ENCODE peak calls at places on chromosome 17, in four cellular contexts. J is WTC11, V is K562, T is HepG2. X is an unnamed sample.

GRCh38 chr17:7307686-7308624 is 527 bp downstream of the EIF5A start:
- DNase-seq in J (peak; percentile 50), V (peak; percentile 65), T (no peak), X (no peak)

GRCh38 chr17:15264542-15264941 is 584 bp downstream of the PMP22 start:
- DNase-seq in J (no peak), V (no peak), T (no peak), X (no peak)

GRCh38 chr17:48630009-48630924 is 4.1 kb upstream of the HOXB9 start:
- DNase-seq in J (no peak), V (no peak), T (no peak), X (no peak)

GRCh38 chr17:28901866-28902818 is 737 bp downstream of the DHRS13 start:
- DNase-seq in J (no peak), V (peak; percentile 75), T (no peak), X (peak; percentile 35)

GRCh38 chr17:74296548-74296936 is 22.5 kb downstream of the DNAI2 start:
- DNase-seq in J (peak; percentile 56), V (peak; percentile 83), T (peak; percentile 65), X (peak; percentile 56)

GRCh38 chr17:29565643-29566472 is 979 bp downstream of the ABHD15 start:
- DNase-seq in J (peak; percentile 76), V (no peak), T (peak; percentile 25), X (no peak)

GRCh38 chr17:73988110-73988509 is 215.4 kb upstream of the RPL38 start:
- DNase-seq in J (no peak), V (no peak), T (no peak), X (no peak)

GRCh38 chr17:77465358-77466041 is 324.7 kb downstream of the SEC14L1 start:
- DNase-seq in J (no peak), V (no peak), T (no peak), X (no peak)

GRCh38 chr17:869067-869466 is 86.9 kb downstream of the MRM3 start:
- DNase-seq in J (no peak), V (no peak), T (no peak), X (no peak)

GRCh38 chr17:1970843-1971384 is 54.2 kb downstream of the RTN4RL1 start:
- DNase-seq in J (no peak), V (no peak), T (no peak), X (no peak)

GRCh38 chr17:55518549-55518948 is 7.3 kb upstream of the SMIM36 start:
- DNase-seq in J (no peak), V (no peak), T (no peak), X (no peak)

GRCh38 chr17:16900288-16900882 is 71.5 kb downstream of the TNFRSF13B start:
- DNase-seq in J (no peak), V (no peak), T (no peak), X (no peak)

GRCh38 chr17:39393732-39394131 is 7.7 kb downstream of the FBXL20 start:
- DNase-seq in J (no peak), V (no peak), T (no peak), X (no peak)

GRCh38 chr17:77128895-77129567 is 11.7 kb upstream of the SEC14L1 start:
- DNase-seq in J (no peak), V (no peak), T (no peak), X (no peak)

GRCh38 chr17:75764711-75765421 is at the start of gene GALK1:
- DNase-seq in J (peak; percentile 67), V (peak; percentile 91), T (peak; percentile 59), X (peak; percentile 83)

GRCh38 chr17:42023524-42024349 is 3.8 kb downstream of the NKIRAS2 start:
- DNase-seq in J (no peak), V (no peak), T (no peak), X (no peak)

GRCh38 chr17:17540278-17540906 is 44.2 kb upstream of the RASD1 start:
- DNase-seq in J (peak; percentile 31), V (no peak), T (no peak), X (no peak)

GRCh38 chr17:40450175-40450574 is 6.9 kb downstream of the IGFBP4 start:
- DNase-seq in J (peak; percentile 78), V (peak; percentile 77), T (peak; percentile 54), X (peak; percentile 27)

GRCh38 chr17:75041656-75042280 is 5.0 kb downstream of the ATP5PD start:
- DNase-seq in J (no peak), V (no peak), T (no peak), X (no peak)

GRCh38 chr17:82314012-82314720 is 3.2 kb downstream of the CD7 start:
- DNase-seq in J (no peak), V (no peak), T (no peak), X (no peak)

GRCh38 chr17:74815671-74816370 is 39.7 kb upstream of the NAT9 start:
- DNase-seq in J (peak; percentile 72), V (peak; percentile 33), T (no peak), X (peak; percentile 54)

GRCh38 chr17:66275651-66276050 is 26.8 kb upstream of the PRKCA start:
- DNase-seq in J (no peak), V (no peak), T (peak; percentile 80), X (no peak)

GRCh38 chr17:55540414-55541091 is 29.3 kb upstream of the SMIM36 start:
- DNase-seq in J (no peak), V (no peak), T (no peak), X (no peak)

GRCh38 chr17:76036497-76037380 is 9.6 kb upstream of the EVPL start:
- DNase-seq in J (no peak), V (no peak), T (no peak), X (no peak)

GRCh38 chr17:32519769-32520701 is 33.2 kb downstream of the CDK5R1 start:
- DNase-seq in J (no peak), V (no peak), T (peak; percentile 25), X (no peak)

GRCh38 chr17:77404812-77405581 is 264.2 kb downstream of the SEC14L1 start:
- DNase-seq in J (no peak), V (no peak), T (no peak), X (no peak)

GRCh38 chr17:63337579-63337978 is 108.5 kb downstream of the CYB561 start:
- DNase-seq in J (no peak), V (no peak), T (no peak), X (no peak)

GRCh38 chr17:46984341-46984740 is 5.3 kb upstream of the RPRML start:
- DNase-seq in J (no peak), V (no peak), T (no peak), X (no peak)

GRCh38 chr17:2406903-2407790 is 6.3 kb upstream of the MNT start:
- DNase-seq in J (no peak), V (no peak), T (no peak), X (no peak)

GRCh38 chr17:19386276-19386863 is 620 bp downstream of the MFAP4 start:
- DNase-seq in J (no peak), V (no peak), T (no peak), X (no peak)

GRCh38 chr17:16449121-16449570 is 33.8 kb downstream of the TRPV2 start:
- DNase-seq in J (no peak), V (no peak), T (no peak), X (no peak)

DNA sequence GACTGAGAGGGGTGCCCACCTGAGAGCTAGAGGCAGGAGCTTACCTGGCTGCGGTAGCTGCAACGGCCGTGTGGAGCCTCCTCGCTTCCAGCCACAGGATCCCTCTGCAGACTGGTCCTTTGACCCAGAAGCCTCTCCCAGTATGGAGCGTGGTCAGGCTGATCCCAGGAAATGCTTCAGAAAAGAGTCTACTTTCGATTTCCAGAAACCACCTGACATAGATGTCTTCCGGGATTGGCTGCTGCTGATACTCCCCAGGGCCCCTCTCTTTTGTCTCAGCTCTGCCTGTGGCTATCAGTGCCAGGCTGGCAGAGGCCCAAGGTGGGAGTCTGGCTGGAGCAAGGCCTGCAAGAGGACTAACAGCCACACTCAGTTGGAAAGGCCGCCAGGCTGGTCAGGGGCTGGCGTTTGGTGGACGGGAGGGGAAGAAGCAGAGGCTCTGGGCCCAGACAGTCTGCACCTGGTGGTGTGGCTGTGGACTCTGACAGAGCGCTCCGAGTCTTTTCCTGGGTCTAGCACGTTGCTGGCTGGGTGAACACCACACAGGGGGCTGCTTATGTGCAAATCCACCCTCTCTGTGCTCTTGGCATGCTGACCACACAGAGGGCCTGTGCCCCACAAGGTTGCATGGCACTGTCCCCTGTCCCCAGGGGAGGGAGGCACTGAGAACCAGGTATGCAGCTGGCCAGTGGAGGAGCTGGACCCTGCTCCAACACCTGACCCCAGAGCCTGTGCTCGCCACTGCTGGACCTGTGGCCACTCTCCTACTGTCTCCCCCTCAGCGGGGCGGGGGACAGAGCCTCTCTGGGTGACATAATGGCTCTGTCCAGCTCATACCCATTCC is at the start of gene LGALS3BP:
- DNase-seq in J (peak; percentile 49), V (no peak), T (peak; percentile 97), X (no peak)
- TF ChIP-seq ELF4 in J (no peak), V (no peak), T (no peak), X (no peak)

GRCh38 chr17:81196505-81197408 is 26.0 kb downstream of the CEP131 start:
- DNase-seq in J (no peak), V (no peak), T (no peak), X (no peak)
- TF ChIP-seq ELF4 in J (no peak), V (no peak), T (no peak), X (no peak)

GRCh38 chr17:50060951-50061712 is 5.2 kb downstream of the ITGA3 start:
- DNase-seq in J (no peak), V (no peak), T (no peak), X (no peak)

GRCh38 chr17:50063516-50064252 is 7.8 kb downstream of the ITGA3 start:
- DNase-seq in J (no peak), V (no peak), T (no peak), X (no peak)

GRCh38 chr17:50065056-50065455 is 9.1 kb downstream of the ITGA3 start:
- DNase-seq in J (no peak), V (no peak), T (no peak), X (no peak)

GRCh38 chr17:50064253-50064991 is 8.5 kb downstream of the ITGA3 start:
- DNase-seq in J (no peak), V (peak; percentile 23), T (no peak), X (no peak)

DNA sequence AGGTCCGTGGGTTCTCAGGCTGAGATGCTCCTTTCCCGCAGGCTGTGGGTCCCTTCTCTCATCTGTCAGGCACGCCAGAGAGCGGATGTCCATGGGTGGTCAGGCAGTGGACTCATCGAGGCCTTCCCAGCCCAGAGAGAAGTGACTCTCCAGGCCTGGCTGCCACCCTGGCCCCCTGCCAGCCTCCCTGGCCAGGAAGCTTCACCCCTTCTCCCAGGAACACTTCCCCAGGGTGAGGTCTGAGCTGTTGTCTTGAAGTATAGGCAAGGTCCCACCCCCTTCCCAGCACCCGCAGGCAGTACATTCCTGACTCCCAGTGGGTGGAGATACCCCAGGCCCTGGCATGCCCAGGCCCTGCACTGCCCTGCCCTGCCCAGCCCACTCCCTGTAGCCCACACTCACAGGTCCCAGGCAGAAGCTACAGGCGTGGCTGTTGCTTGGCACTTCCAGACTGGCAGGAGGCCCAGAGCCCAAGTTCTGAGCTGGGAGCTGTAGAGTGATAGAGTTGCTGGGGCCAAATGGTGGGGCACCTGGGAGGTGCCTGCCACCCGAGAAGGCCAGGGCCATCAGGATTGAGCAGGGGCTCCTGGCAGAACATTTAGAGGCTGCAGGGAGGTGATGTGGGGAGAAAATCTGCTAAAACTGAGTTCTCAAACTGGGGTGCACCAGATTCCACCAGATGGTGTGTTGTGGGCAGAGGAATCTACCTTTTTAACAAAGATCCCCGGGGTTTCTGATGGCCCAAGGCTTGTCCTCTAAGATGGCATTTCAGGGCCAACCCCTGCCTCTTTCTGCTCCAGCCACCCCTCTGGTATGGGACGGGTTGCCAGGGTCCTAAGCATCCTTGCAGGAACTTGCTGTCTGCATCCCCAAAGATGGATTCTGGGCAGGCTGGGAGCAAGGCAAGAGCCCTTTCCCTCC is 6.7 kb downstream of the ITGA3 start:
- DNase-seq in J (no peak), V (no peak), T (no peak), X (no peak)
- TF ChIP-seq ELF4 in J (no peak), V (no peak), T (no peak), X (no peak)

DNA sequence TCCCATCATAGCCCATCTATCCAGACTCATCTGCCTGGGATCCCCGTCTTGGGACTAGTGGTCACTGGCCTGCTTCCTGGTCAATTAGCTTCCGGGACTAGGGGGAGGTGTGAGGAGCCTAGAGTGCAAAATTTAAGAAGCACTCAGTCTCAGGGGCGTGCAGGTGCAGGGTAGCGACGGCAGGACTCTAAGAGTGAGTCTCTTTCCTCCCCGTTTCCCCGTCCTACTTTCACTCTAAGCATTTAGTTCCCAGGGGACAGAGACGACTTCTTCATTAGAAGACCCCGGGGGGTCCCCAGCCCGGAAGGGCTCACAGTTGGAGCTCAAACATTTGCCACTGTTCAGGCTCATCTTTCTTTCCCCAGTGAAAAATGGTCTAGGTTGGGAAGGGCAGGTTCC is 677 bp upstream of the ZNHIT3 start:
- DNase-seq in J (peak; percentile 31), V (no peak), T (no peak), X (no peak)
- TF ChIP-seq ELF4 in J (no peak), V (no peak), T (no peak), X (no peak)